ENCODE peak calls at places on chromosome 3, in nine cellular contexts. One of them, this sample, is unnamed.

GRCh38 chr3:71069797-71070196 is 513.7 kb downstream of the FOXP1 start:
- DNase-seq in HT-29: peak; percentile 62
- DNase-seq in mammary epithelial cell: peak; percentile 96
- DNase-seq in K562: peak; percentile 43
- DNase-seq in stimulated activated CD4-positive, alpha-beta T cell treated with anti-CD3 and anti-CD28 coated beads, Interleukin-2, amount 100 ng/mL, for 24 hours: peak; percentile 72
- DNase-seq in activated CD4-positive, alpha-beta memory T cell treated with anti-CD3 and anti-CD28 coated beads for 36 hours: peak; percentile 84
- DNase-seq in Right ventricle myocardium superior: peak; percentile 75
- DNase-seq in ureter: peak; percentile 84
- DNase-seq in skeletal muscle cell: no peak
- DNase-seq in this sample: peak; percentile 66

GRCh38 chr3:181971424-181971823 is 259.7 kb downstream of the SOX2 start:
- DNase-seq in HT-29: no peak
- DNase-seq in mammary epithelial cell: no peak
- DNase-seq in K562: no peak
- DNase-seq in stimulated activated CD4-positive, alpha-beta T cell treated with anti-CD3 and anti-CD28 coated beads, Interleukin-2, amount 100 ng/mL, for 24 hours: no peak
- DNase-seq in activated CD4-positive, alpha-beta memory T cell treated with anti-CD3 and anti-CD28 coated beads for 36 hours: no peak
- DNase-seq in Right ventricle myocardium superior: no peak
- DNase-seq in ureter: no peak
- DNase-seq in skeletal muscle cell: no peak
- DNase-seq in this sample: no peak

GRCh38 chr3:178406206-178406605 is 130.0 kb upstream of the KCNMB2 start:
- DNase-seq in HT-29: no peak
- DNase-seq in mammary epithelial cell: no peak
- DNase-seq in K562: no peak
- DNase-seq in stimulated activated CD4-positive, alpha-beta T cell treated with anti-CD3 and anti-CD28 coated beads, Interleukin-2, amount 100 ng/mL, for 24 hours: no peak
- DNase-seq in activated CD4-positive, alpha-beta memory T cell treated with anti-CD3 and anti-CD28 coated beads for 36 hours: no peak
- DNase-seq in Right ventricle myocardium superior: no peak
- DNase-seq in ureter: no peak
- DNase-seq in skeletal muscle cell: no peak
- DNase-seq in this sample: no peak

GRCh38 chr3:24521306-24522154 is 26.9 kb upstream of the THRB start:
- DNase-seq in HT-29: peak; percentile 44
- DNase-seq in mammary epithelial cell: peak; percentile 48
- DNase-seq in K562: peak; percentile 65
- DNase-seq in stimulated activated CD4-positive, alpha-beta T cell treated with anti-CD3 and anti-CD28 coated beads, Interleukin-2, amount 100 ng/mL, for 24 hours: no peak
- DNase-seq in activated CD4-positive, alpha-beta memory T cell treated with anti-CD3 and anti-CD28 coated beads for 36 hours: no peak
- DNase-seq in Right ventricle myocardium superior: peak; percentile 81
- DNase-seq in ureter: peak; percentile 61
- DNase-seq in skeletal muscle cell: no peak
- DNase-seq in this sample: peak; percentile 59

GRCh38 chr3:190807719-190808375 is 54.6 kb downstream of the GMNC start:
- DNase-seq in HT-29: no peak
- DNase-seq in mammary epithelial cell: peak; percentile 69
- DNase-seq in K562: no peak
- DNase-seq in stimulated activated CD4-positive, alpha-beta T cell treated with anti-CD3 and anti-CD28 coated beads, Interleukin-2, amount 100 ng/mL, for 24 hours: no peak
- DNase-seq in activated CD4-positive, alpha-beta memory T cell treated with anti-CD3 and anti-CD28 coated beads for 36 hours: no peak
- DNase-seq in Right ventricle myocardium superior: peak; percentile 85
- DNase-seq in ureter: no peak
- DNase-seq in skeletal muscle cell: no peak
- DNase-seq in this sample: peak; percentile 63

GRCh38 chr3:109165905-109166304 is 29.4 kb downstream of the C3orf85 start:
- DNase-seq in HT-29: no peak
- DNase-seq in mammary epithelial cell: no peak
- DNase-seq in K562: no peak
- DNase-seq in stimulated activated CD4-positive, alpha-beta T cell treated with anti-CD3 and anti-CD28 coated beads, Interleukin-2, amount 100 ng/mL, for 24 hours: no peak
- DNase-seq in activated CD4-positive, alpha-beta memory T cell treated with anti-CD3 and anti-CD28 coated beads for 36 hours: no peak
- DNase-seq in Right ventricle myocardium superior: no peak
- DNase-seq in ureter: no peak
- DNase-seq in skeletal muscle cell: no peak
- DNase-seq in this sample: no peak

GRCh38 chr3:184227481-184227935 is 1.9 kb upstream of the VWA5B2 start:
- DNase-seq in HT-29: peak; percentile 45
- DNase-seq in mammary epithelial cell: no peak
- DNase-seq in K562: peak; percentile 79
- DNase-seq in stimulated activated CD4-positive, alpha-beta T cell treated with anti-CD3 and anti-CD28 coated beads, Interleukin-2, amount 100 ng/mL, for 24 hours: peak; percentile 57
- DNase-seq in activated CD4-positive, alpha-beta memory T cell treated with anti-CD3 and anti-CD28 coated beads for 36 hours: peak; percentile 60
- DNase-seq in Right ventricle myocardium superior: no peak
- DNase-seq in ureter: no peak
- DNase-seq in skeletal muscle cell: no peak
- DNase-seq in this sample: peak; percentile 76

GRCh38 chr3:165778456-165778855 is 58.8 kb downstream of the BCHE start:
- DNase-seq in HT-29: no peak
- DNase-seq in mammary epithelial cell: no peak
- DNase-seq in K562: no peak
- DNase-seq in stimulated activated CD4-positive, alpha-beta T cell treated with anti-CD3 and anti-CD28 coated beads, Interleukin-2, amount 100 ng/mL, for 24 hours: no peak
- DNase-seq in activated CD4-positive, alpha-beta memory T cell treated with anti-CD3 and anti-CD28 coated beads for 36 hours: no peak
- DNase-seq in Right ventricle myocardium superior: no peak
- DNase-seq in ureter: no peak
- DNase-seq in skeletal muscle cell: no peak
- DNase-seq in this sample: no peak

GRCh38 chr3:25288416-25288815 is 139.6 kb upstream of the RARB start:
- DNase-seq in HT-29: no peak
- DNase-seq in mammary epithelial cell: no peak
- DNase-seq in K562: no peak
- DNase-seq in stimulated activated CD4-positive, alpha-beta T cell treated with anti-CD3 and anti-CD28 coated beads, Interleukin-2, amount 100 ng/mL, for 24 hours: no peak
- DNase-seq in activated CD4-positive, alpha-beta memory T cell treated with anti-CD3 and anti-CD28 coated beads for 36 hours: no peak
- DNase-seq in Right ventricle myocardium superior: no peak
- DNase-seq in ureter: no peak
- DNase-seq in skeletal muscle cell: no peak
- DNase-seq in this sample: no peak

GRCh38 chr3:5787863-5788488 is 600.5 kb downstream of the EDEM1 start:
- DNase-seq in HT-29: no peak
- DNase-seq in mammary epithelial cell: no peak
- DNase-seq in K562: no peak
- DNase-seq in stimulated activated CD4-positive, alpha-beta T cell treated with anti-CD3 and anti-CD28 coated beads, Interleukin-2, amount 100 ng/mL, for 24 hours: no peak
- DNase-seq in activated CD4-positive, alpha-beta memory T cell treated with anti-CD3 and anti-CD28 coated beads for 36 hours: no peak
- DNase-seq in Right ventricle myocardium superior: peak; percentile 44
- DNase-seq in ureter: no peak
- DNase-seq in skeletal muscle cell: no peak
- DNase-seq in this sample: peak; percentile 10

GRCh38 chr3:107241217-107241616 is 136.0 kb upstream of the CCDC54 start:
- DNase-seq in HT-29: peak; percentile 38
- DNase-seq in mammary epithelial cell: peak; percentile 71
- DNase-seq in K562: peak; percentile 11
- DNase-seq in stimulated activated CD4-positive, alpha-beta T cell treated with anti-CD3 and anti-CD28 coated beads, Interleukin-2, amount 100 ng/mL, for 24 hours: no peak
- DNase-seq in activated CD4-positive, alpha-beta memory T cell treated with anti-CD3 and anti-CD28 coated beads for 36 hours: peak; percentile 16
- DNase-seq in Right ventricle myocardium superior: peak; percentile 44
- DNase-seq in ureter: peak; percentile 56
- DNase-seq in skeletal muscle cell: no peak
- DNase-seq in this sample: peak; percentile 63

GRCh38 chr3:53187430-53187829 is 26.4 kb downstream of the PRKCD start:
- DNase-seq in HT-29: no peak
- DNase-seq in mammary epithelial cell: no peak
- DNase-seq in K562: no peak
- DNase-seq in stimulated activated CD4-positive, alpha-beta T cell treated with anti-CD3 and anti-CD28 coated beads, Interleukin-2, amount 100 ng/mL, for 24 hours: no peak
- DNase-seq in activated CD4-positive, alpha-beta memory T cell treated with anti-CD3 and anti-CD28 coated beads for 36 hours: no peak
- DNase-seq in Right ventricle myocardium superior: peak; percentile 8
- DNase-seq in ureter: no peak
- DNase-seq in skeletal muscle cell: no peak
- DNase-seq in this sample: no peak

GRCh38 chr3:123025642-123026521 is 1.7 kb downstream of the SEMA5B start:
- DNase-seq in HT-29: no peak
- DNase-seq in mammary epithelial cell: no peak
- DNase-seq in K562: no peak
- DNase-seq in stimulated activated CD4-positive, alpha-beta T cell treated with anti-CD3 and anti-CD28 coated beads, Interleukin-2, amount 100 ng/mL, for 24 hours: no peak
- DNase-seq in activated CD4-positive, alpha-beta memory T cell treated with anti-CD3 and anti-CD28 coated beads for 36 hours: no peak
- DNase-seq in Right ventricle myocardium superior: no peak
- DNase-seq in ureter: no peak
- DNase-seq in skeletal muscle cell: no peak
- DNase-seq in this sample: peak; percentile 3

GRCh38 chr3:129936757-129937156 is 37.8 kb upstream of the TRH start:
- DNase-seq in HT-29: peak; percentile 63
- DNase-seq in mammary epithelial cell: peak; percentile 72
- DNase-seq in K562: no peak
- DNase-seq in stimulated activated CD4-positive, alpha-beta T cell treated with anti-CD3 and anti-CD28 coated beads, Interleukin-2, amount 100 ng/mL, for 24 hours: no peak
- DNase-seq in activated CD4-positive, alpha-beta memory T cell treated with anti-CD3 and anti-CD28 coated beads for 36 hours: peak; percentile 44
- DNase-seq in Right ventricle myocardium superior: no peak
- DNase-seq in ureter: no peak
- DNase-seq in skeletal muscle cell: peak; percentile 21
- DNase-seq in this sample: peak; percentile 48

GRCh38 chr3:126184465-126185000 is 4.1 kb upstream of the ALDH1L1 start:
- DNase-seq in HT-29: no peak
- DNase-seq in mammary epithelial cell: no peak
- DNase-seq in K562: no peak
- DNase-seq in stimulated activated CD4-positive, alpha-beta T cell treated with anti-CD3 and anti-CD28 coated beads, Interleukin-2, amount 100 ng/mL, for 24 hours: no peak
- DNase-seq in activated CD4-positive, alpha-beta memory T cell treated with anti-CD3 and anti-CD28 coated beads for 36 hours: no peak
- DNase-seq in Right ventricle myocardium superior: no peak
- DNase-seq in ureter: no peak
- DNase-seq in skeletal muscle cell: no peak
- DNase-seq in this sample: no peak

GRCh38 chr3:10015476-10015904 is 10.7 kb upstream of the FANCD2 start:
- DNase-seq in HT-29: no peak
- DNase-seq in mammary epithelial cell: peak; percentile 62
- DNase-seq in K562: no peak
- DNase-seq in stimulated activated CD4-positive, alpha-beta T cell treated with anti-CD3 and anti-CD28 coated beads, Interleukin-2, amount 100 ng/mL, for 24 hours: no peak
- DNase-seq in activated CD4-positive, alpha-beta memory T cell treated with anti-CD3 and anti-CD28 coated beads for 36 hours: no peak
- DNase-seq in Right ventricle myocardium superior: peak; percentile 90
- DNase-seq in ureter: peak; percentile 91
- DNase-seq in skeletal muscle cell: peak; percentile 97
- DNase-seq in this sample: no peak

GRCh38 chr3:114452176-114452744 is 158.4 kb downstream of the TIGIT start:
- DNase-seq in HT-29: no peak
- DNase-seq in mammary epithelial cell: no peak
- DNase-seq in K562: no peak
- DNase-seq in stimulated activated CD4-positive, alpha-beta T cell treated with anti-CD3 and anti-CD28 coated beads, Interleukin-2, amount 100 ng/mL, for 24 hours: no peak
- DNase-seq in activated CD4-positive, alpha-beta memory T cell treated with anti-CD3 and anti-CD28 coated beads for 36 hours: no peak
- DNase-seq in Right ventricle myocardium superior: no peak
- DNase-seq in ureter: no peak
- DNase-seq in skeletal muscle cell: no peak
- DNase-seq in this sample: no peak

GRCh38 chr3:177977381-177978158 is 558.7 kb upstream of the KCNMB2 start:
- DNase-seq in HT-29: no peak
- DNase-seq in mammary epithelial cell: peak; percentile 74
- DNase-seq in K562: no peak
- DNase-seq in stimulated activated CD4-positive, alpha-beta T cell treated with anti-CD3 and anti-CD28 coated beads, Interleukin-2, amount 100 ng/mL, for 24 hours: no peak
- DNase-seq in activated CD4-positive, alpha-beta memory T cell treated with anti-CD3 and anti-CD28 coated beads for 36 hours: no peak
- DNase-seq in Right ventricle myocardium superior: no peak
- DNase-seq in ureter: no peak
- DNase-seq in skeletal muscle cell: peak; percentile 92
- DNase-seq in this sample: peak; percentile 39

GRCh38 chr3:13077431-13078157 is 4.4 kb upstream of the IQSEC1 start:
- DNase-seq in HT-29: no peak
- DNase-seq in mammary epithelial cell: no peak
- DNase-seq in K562: no peak
- DNase-seq in stimulated activated CD4-positive, alpha-beta T cell treated with anti-CD3 and anti-CD28 coated beads, Interleukin-2, amount 100 ng/mL, for 24 hours: no peak
- DNase-seq in activated CD4-positive, alpha-beta memory T cell treated with anti-CD3 and anti-CD28 coated beads for 36 hours: no peak
- DNase-seq in Right ventricle myocardium superior: peak; percentile 85
- DNase-seq in ureter: no peak
- DNase-seq in skeletal muscle cell: no peak
- DNase-seq in this sample: no peak

GRCh38 chr3:80043226-80043625 is 275.4 kb upstream of the ROBO1 start:
- DNase-seq in HT-29: no peak
- DNase-seq in mammary epithelial cell: no peak
- DNase-seq in K562: no peak
- DNase-seq in stimulated activated CD4-positive, alpha-beta T cell treated with anti-CD3 and anti-CD28 coated beads, Interleukin-2, amount 100 ng/mL, for 24 hours: no peak
- DNase-seq in activated CD4-positive, alpha-beta memory T cell treated with anti-CD3 and anti-CD28 coated beads for 36 hours: no peak
- DNase-seq in Right ventricle myocardium superior: no peak
- DNase-seq in ureter: no peak
- DNase-seq in skeletal muscle cell: no peak
- DNase-seq in this sample: no peak

GRCh38 chr3:6447166-6447801 is 413.6 kb upstream of the GRM7 start:
- DNase-seq in HT-29: no peak
- DNase-seq in mammary epithelial cell: no peak
- DNase-seq in K562: no peak
- DNase-seq in stimulated activated CD4-positive, alpha-beta T cell treated with anti-CD3 and anti-CD28 coated beads, Interleukin-2, amount 100 ng/mL, for 24 hours: no peak
- DNase-seq in activated CD4-positive, alpha-beta memory T cell treated with anti-CD3 and anti-CD28 coated beads for 36 hours: no peak
- DNase-seq in Right ventricle myocardium superior: no peak
- DNase-seq in ureter: no peak
- DNase-seq in skeletal muscle cell: no peak
- DNase-seq in this sample: no peak

GRCh38 chr3:4466783-4467521 is at the start of gene SUMF1:
- DNase-seq in HT-29: peak; percentile 66
- DNase-seq in mammary epithelial cell: peak; percentile 75
- DNase-seq in K562: peak; percentile 94
- DNase-seq in stimulated activated CD4-positive, alpha-beta T cell treated with anti-CD3 and anti-CD28 coated beads, Interleukin-2, amount 100 ng/mL, for 24 hours: peak; percentile 80
- DNase-seq in activated CD4-positive, alpha-beta memory T cell treated with anti-CD3 and anti-CD28 coated beads for 36 hours: peak; percentile 84
- DNase-seq in Right ventricle myocardium superior: peak; percentile 89
- DNase-seq in ureter: peak; percentile 78
- DNase-seq in skeletal muscle cell: peak; percentile 35
- DNase-seq in this sample: peak; percentile 80

GRCh38 chr3:146277953-146278631 is 27.2 kb upstream of the PLSCR4 start:
- DNase-seq in HT-29: no peak
- DNase-seq in mammary epithelial cell: peak; percentile 47
- DNase-seq in K562: no peak
- DNase-seq in stimulated activated CD4-positive, alpha-beta T cell treated with anti-CD3 and anti-CD28 coated beads, Interleukin-2, amount 100 ng/mL, for 24 hours: no peak
- DNase-seq in activated CD4-positive, alpha-beta memory T cell treated with anti-CD3 and anti-CD28 coated beads for 36 hours: no peak
- DNase-seq in Right ventricle myocardium superior: no peak
- DNase-seq in ureter: no peak
- DNase-seq in skeletal muscle cell: peak; percentile 87
- DNase-seq in this sample: no peak

GRCh38 chr3:194407423-194407822 is 8.4 kb upstream of the GP5 start:
- DNase-seq in HT-29: no peak
- DNase-seq in mammary epithelial cell: peak; percentile 6
- DNase-seq in K562: no peak
- DNase-seq in stimulated activated CD4-positive, alpha-beta T cell treated with anti-CD3 and anti-CD28 coated beads, Interleukin-2, amount 100 ng/mL, for 24 hours: no peak
- DNase-seq in activated CD4-positive, alpha-beta memory T cell treated with anti-CD3 and anti-CD28 coated beads for 36 hours: peak; percentile 20
- DNase-seq in Right ventricle myocardium superior: no peak
- DNase-seq in ureter: no peak
- DNase-seq in skeletal muscle cell: no peak
- DNase-seq in this sample: no peak

GRCh38 chr3:164723396-164723795 is 354.9 kb downstream of the SI start:
- DNase-seq in HT-29: no peak
- DNase-seq in mammary epithelial cell: no peak
- DNase-seq in K562: no peak
- DNase-seq in stimulated activated CD4-positive, alpha-beta T cell treated with anti-CD3 and anti-CD28 coated beads, Interleukin-2, amount 100 ng/mL, for 24 hours: no peak
- DNase-seq in activated CD4-positive, alpha-beta memory T cell treated with anti-CD3 and anti-CD28 coated beads for 36 hours: no peak
- DNase-seq in Right ventricle myocardium superior: no peak
- DNase-seq in ureter: no peak
- DNase-seq in skeletal muscle cell: no peak
- DNase-seq in this sample: no peak

GRCh38 chr3:111667621-111668239 is 72.6 kb upstream of the ZBED2 start:
- DNase-seq in HT-29: peak; percentile 61
- DNase-seq in mammary epithelial cell: peak; percentile 23
- DNase-seq in K562: no peak
- DNase-seq in stimulated activated CD4-positive, alpha-beta T cell treated with anti-CD3 and anti-CD28 coated beads, Interleukin-2, amount 100 ng/mL, for 24 hours: peak; percentile 65
- DNase-seq in activated CD4-positive, alpha-beta memory T cell treated with anti-CD3 and anti-CD28 coated beads for 36 hours: peak; percentile 78
- DNase-seq in Right ventricle myocardium superior: peak; percentile 60
- DNase-seq in ureter: peak; percentile 55
- DNase-seq in skeletal muscle cell: no peak
- DNase-seq in this sample: no peak

GRCh38 chr3:158731938-158732855 is at the start of gene RARRES1:
- DNase-seq in HT-29: peak; percentile 70
- DNase-seq in mammary epithelial cell: peak; percentile 70
- DNase-seq in K562: no peak
- DNase-seq in stimulated activated CD4-positive, alpha-beta T cell treated with anti-CD3 and anti-CD28 coated beads, Interleukin-2, amount 100 ng/mL, for 24 hours: peak; percentile 30
- DNase-seq in activated CD4-positive, alpha-beta memory T cell treated with anti-CD3 and anti-CD28 coated beads for 36 hours: peak; percentile 60
- DNase-seq in Right ventricle myocardium superior: peak; percentile 88
- DNase-seq in ureter: peak; percentile 73
- DNase-seq in skeletal muscle cell: no peak
- DNase-seq in this sample: peak; percentile 94

GRCh38 chr3:16112910-16113504 is 61.5 kb upstream of the GALNT15 start:
- DNase-seq in HT-29: no peak
- DNase-seq in mammary epithelial cell: peak; percentile 21
- DNase-seq in K562: no peak
- DNase-seq in stimulated activated CD4-positive, alpha-beta T cell treated with anti-CD3 and anti-CD28 coated beads, Interleukin-2, amount 100 ng/mL, for 24 hours: no peak
- DNase-seq in activated CD4-positive, alpha-beta memory T cell treated with anti-CD3 and anti-CD28 coated beads for 36 hours: no peak
- DNase-seq in Right ventricle myocardium superior: no peak
- DNase-seq in ureter: no peak
- DNase-seq in skeletal muscle cell: no peak
- DNase-seq in this sample: no peak

This sample was measured in Calu3.